ENCODE peak calls at places on chromosomes 4 and X, in six cellular contexts. A is SK-N-SH, W is IMR-90, N is neural progenitor cell, Q is HCT116, V is astrocyte. B is an unnamed sample.

GRCh38 chr4:105896984-105897760 is 1.9 kb downstream of the NPNT start:
- DNase-seq in V (no peak), N (no peak), Q (no peak), A (no peak), W (no peak), B (peak; percentile 72)

GRCh38 chr4:15457401-15458201 is 12.1 kb upstream of the CC2D2A start:
- DNase-seq in N (peak; percentile 46), Q (no peak), A (peak; percentile 32), V (peak; percentile 58), W (peak; percentile 81), B (peak; percentile 62)

GRCh38 chr4:89549907-89550306 is 242.3 kb upstream of the GPRIN3 start:
- DNase-seq in W (peak; percentile 54), V (no peak), Q (no peak), N (no peak), A (no peak), B (no peak)

GRCh38 chrX:44306336-44306735 is 37.1 kb downstream of the EFHC2 start:
- DNase-seq in A (no peak), Q (no peak), W (peak; percentile 20), V (peak; percentile 4), N (no peak), B (no peak)

GRCh38 chr4:170853422-170854021 is 763.8 kb upstream of the AADAT start:
- DNase-seq in A (peak; percentile 33), N (peak; percentile 77), V (no peak), Q (peak; percentile 48), W (no peak), B (peak; percentile 36)

GRCh38 chr4:41747230-41748055 is 1.1 kb downstream of the PHOX2B start:
- DNase-seq in A (peak; percentile 51), W (no peak), V (no peak), N (peak; percentile 48), Q (no peak), B (no peak)

GRCh38 chrX:3549442-3549875 is 164.0 kb downstream of the PRKX start:
- DNase-seq in A (peak; percentile 15), W (peak; percentile 48), V (no peak), Q (no peak), N (peak; percentile 16), B (no peak)

GRCh38 chr4:147984065-147984777 is 252.3 kb downstream of the ARHGAP10 start:
- DNase-seq in A (peak; percentile 55), W (peak; percentile 54), V (no peak), Q (peak; percentile 13), N (peak; percentile 77), B (peak; percentile 14)

GRCh38 chrX:135977611-135978010 is 3.8 kb upstream of the MMGT1 start:
- DNase-seq in A (no peak), V (peak; percentile 37), N (no peak), W (peak; percentile 77), Q (no peak), B (no peak)

GRCh38 chr4:46933686-46934085 is 24.6 kb upstream of the COX7B2 start:
- DNase-seq in W (no peak), V (peak; percentile 30), Q (no peak), A (no peak), N (no peak), B (no peak)

GRCh38 chr4:113327513-113327912 is 278.1 kb downstream of the ANK2 start:
- DNase-seq in W (peak; percentile 19), Q (no peak), A (no peak), V (no peak), N (no peak), B (no peak)

GRCh38 chr4:143369556-143369955 is 32.9 kb downstream of the GAB1 start:
- DNase-seq in W (no peak), Q (no peak), A (no peak), N (no peak), V (no peak), B (no peak)

GRCh38 chrX:107775000-107775733 is 420 bp downstream of the TSC22D3 start:
- DNase-seq in W (no peak), N (peak; percentile 35), Q (no peak), V (no peak), A (no peak), B (no peak)

GRCh38 chr4:85495621-85496020 is 20.7 kb downstream of the ARHGAP24 start:
- DNase-seq in V (no peak), A (no peak), N (no peak), Q (no peak), W (no peak), B (no peak)

GRCh38 chr4:158068063-158068462 is 104.8 kb downstream of the GASK1B start:
- DNase-seq in W (peak; percentile 19), V (peak; percentile 42), A (no peak), Q (no peak), N (no peak), B (no peak)

GRCh38 chrX:130725519-130725918 is 177.5 kb downstream of the ENOX2 start:
- DNase-seq in W (no peak), A (no peak), N (no peak), V (no peak), Q (no peak), B (no peak)

GRCh38 chrX:2657532-2657931 is 33.6 kb upstream of the CD99 start:
- DNase-seq in A (no peak), N (no peak), V (no peak), Q (no peak), W (no peak), B (no peak)

GRCh38 chrX:136586386-136586785 is 54.4 kb downstream of the VGLL1 start:
- DNase-seq in W (no peak), A (no peak), Q (no peak), V (peak; percentile 25), N (no peak), B (no peak)

GRCh38 chrX:68945081-68945602 is 116.3 kb downstream of the EFNB1 start:
- DNase-seq in N (no peak), V (no peak), W (no peak), A (no peak), Q (no peak), B (no peak)

GRCh38 chr4:113825272-113825671 is 63.7 kb upstream of the CAMK2D start:
- DNase-seq in Q (no peak), V (peak; percentile 6), N (no peak), W (no peak), A (no peak), B (peak; percentile 74)

GRCh38 chr4:167232805-167233522 is 1.3 kb downstream of the SPOCK3 start:
- DNase-seq in Q (no peak), A (no peak), N (peak; percentile 30), V (no peak), W (no peak), B (no peak)

GRCh38 chr4:22170353-22170752 is 221.8 kb upstream of the KCNIP4 start:
- DNase-seq in Q (no peak), W (peak; percentile 60), N (no peak), V (peak; percentile 90), A (no peak), B (no peak)

GRCh38 chr4:176034936-176035335 is 30.7 kb upstream of the WDR17 start:
- DNase-seq in N (no peak), Q (no peak), W (no peak), V (peak; percentile 13), A (no peak), B (no peak)

GRCh38 chr4:118410143-118410542 is 57.3 kb upstream of the PRSS12 start:
- DNase-seq in V (peak; percentile 65), A (peak; percentile 15), Q (no peak), N (no peak), W (peak; percentile 90), B (no peak)

GRCh38 chr4:139453041-139453370 is 915 bp upstream of the RAB33B start:
- DNase-seq in Q (no peak), W (no peak), N (no peak), V (peak; percentile 65), A (no peak), B (peak; percentile 92)

GRCh38 chrX:66632473-66632872 is 6.4 kb downstream of the EDA2R start:
- DNase-seq in Q (no peak), W (peak; percentile 28), V (peak; percentile 24), A (no peak), N (no peak), B (no peak)

GRCh38 chr4:26039950-26040349 is 125.9 kb downstream of the SMIM20 start:
- DNase-seq in W (peak; percentile 31), V (no peak), N (no peak), A (no peak), Q (no peak), B (no peak)

GRCh38 chr4:137495578-137495977 is 36.7 kb downstream of the PCDH18 start:
- DNase-seq in W (no peak), N (no peak), Q (no peak), A (no peak), V (no peak), B (no peak)
- H2AFZ ChIP-seq in W (no peak overlapping the region), N (no peak overlapping the region), Q (no peak overlapping the region), A (no peak overlapping the region), V (no peak overlapping the region), B (no peak overlapping the region)

GRCh38 chr4:87012265-87012953 is 77.6 kb downstream of the AFF1 start:
- DNase-seq in V (no peak), W (no peak), N (no peak), Q (no peak), A (no peak), B (no peak)
- H3K4me3 ChIP-seq in V (no peak overlapping the region), W (no peak overlapping the region), N (no peak overlapping the region), Q (no peak overlapping the region), A (no peak overlapping the region), B (no peak overlapping the region)

GRCh38 chrX:13762015-13762414 is 27.5 kb downstream of the OFD1 start:
- DNase-seq in Q (no peak), V (no peak), A (no peak), W (no peak), N (peak; percentile 30), B (no peak)

GRCh38 chrX:13761606-13762005 is 27.1 kb downstream of the OFD1 start:
- DNase-seq in A (peak; percentile 13), W (peak; percentile 46), Q (no peak), V (no peak), N (no peak), B (no peak)

GRCh38 chrX:13764765-13765164 is 30.2 kb downstream of the OFD1 start:
- DNase-seq in V (no peak), Q (no peak), W (no peak), A (peak; percentile 72), N (peak; percentile 71), B (no peak)

GRCh38 chrX:13764284-13764683 is 29.7 kb downstream of the OFD1 start:
- DNase-seq in A (no peak), Q (no peak), N (peak; percentile 52), V (no peak), W (no peak), B (no peak)

DNA sequence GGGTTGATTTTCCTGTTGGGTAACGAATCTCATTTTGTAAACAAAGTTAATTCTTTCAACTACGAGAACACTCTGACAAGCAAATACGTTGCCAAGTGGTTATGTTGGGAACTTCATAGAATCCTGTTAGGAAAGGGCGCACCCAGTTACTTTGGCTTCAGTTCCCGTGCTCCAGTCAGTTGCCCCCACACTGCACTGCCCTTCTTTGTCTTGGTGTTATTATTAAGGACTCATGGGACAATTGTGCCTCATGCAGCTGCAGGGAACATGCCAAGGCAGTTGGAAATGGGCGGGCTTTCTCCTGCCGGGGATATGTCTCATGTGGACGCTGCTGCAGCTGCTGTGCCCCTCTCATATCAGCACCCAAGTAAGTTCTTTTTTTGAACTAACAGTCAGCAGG is 28.9 kb downstream of the OFD1 start:
- DNase-seq in A (no peak), N (peak; percentile 25), W (no peak), Q (no peak), V (no peak), B (no peak)
- TF ChIP-seq CTCF in A (no peak), N (no peak), W (no peak), Q (no peak), V (no peak), B (no peak)

DNA sequence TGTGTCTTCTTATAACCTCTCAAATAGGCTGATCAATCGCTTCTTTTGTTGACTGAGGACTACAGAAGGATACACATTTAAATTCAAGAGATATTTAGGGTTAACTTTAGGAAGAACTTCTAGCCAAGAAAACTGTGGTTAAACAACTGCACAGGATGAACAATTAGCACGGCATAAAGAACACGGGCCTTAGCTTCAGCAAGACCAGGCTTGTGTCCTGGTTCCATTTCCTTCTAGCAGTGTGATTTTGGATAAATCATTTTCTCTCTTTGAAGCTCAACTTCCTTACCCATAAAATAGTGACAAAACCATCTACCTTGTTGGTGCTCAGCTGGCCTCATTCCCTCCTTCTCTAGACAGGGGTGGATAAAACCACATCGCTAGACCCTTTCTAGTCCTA is 117.6 kb downstream of the TSPAN5 start:
- DNase-seq in Q (no peak), V (no peak), N (no peak), A (no peak), W (no peak), B (no peak)
- H2AFZ ChIP-seq in Q (no peak overlapping the region), V (no peak overlapping the region), N (no peak overlapping the region), A (no peak overlapping the region), W (no peak overlapping the region), B (no peak overlapping the region)